ENCODE peak calls at places on chromosome 21, in ten cellular contexts. I is brain microvascular endothelial cell, H is A549, F is cardiac fibroblast, B is body of pancreas, S is IMR-90, U is fibroblast of mammary gland, E is heart left ventricle, V is tibial nerve, L is psoas muscle. Z is an unnamed sample.

GRCh38 chr21:34072145-34073031 is 990 bp upstream of the MRPS6 start:
- DNase-seq in H (no peak), B (peak), V (peak), U (no peak), E (no peak), F (no peak), S (no peak), I (no peak), L (peak), Z (no peak)

GRCh38 chr21:28375708-28376385 is 616.8 kb downstream of the LTN1 start:
- DNase-seq in S (peak), H (no peak), V (no peak), L (no peak), U (peak), I (peak), F (peak), B (no peak), E (no peak), Z (peak)

GRCh38 chr21:14923468-14923867 is 141.3 kb downstream of the NRIP1 start:
- DNase-seq in S (peak), I (no peak), B (no peak), E (no peak), F (peak), U (peak), L (no peak), H (no peak), V (no peak), Z (peak)

GRCh38 chr21:41426656-41427311 is 745 bp downstream of the MX1 start:
- DNase-seq in B (no peak), L (peak), I (no peak), E (peak), U (no peak), V (no peak), H (no peak), S (no peak), F (no peak), Z (no peak)

GRCh38 chr21:31557956-31558838 is 101.3 kb upstream of the SOD1 start:
- DNase-seq in H (no peak), L (peak), V (no peak), S (no peak), B (no peak), E (no peak), F (peak), I (peak), U (no peak), Z (peak)

GRCh38 chr21:31370893-31371652 is 27.0 kb upstream of the TIAM1 start:
- DNase-seq in S (peak), I (no peak), L (no peak), V (no peak), H (no peak), B (no peak), E (no peak), F (peak), U (peak), Z (peak)

GRCh38 chr21:25350056-25350455 is 257.2 kb downstream of the MRPL39 start:
- DNase-seq in U (peak), L (no peak), H (no peak), I (peak), F (peak), E (no peak), B (peak), V (no peak), S (peak), Z (peak)

GRCh38 chr21:34950980-34951379 is 98.1 kb downstream of the RUNX1 start:
- DNase-seq in H (no peak), S (no peak), F (no peak), L (no peak), V (no peak), B (no peak), I (no peak), E (no peak), U (no peak), Z (no peak)

GRCh38 chr21:17729455-17729854 is 89.7 kb downstream of the C21orf91 start:
- DNase-seq in F (no peak), H (no peak), E (no peak), S (no peak), V (no peak), B (no peak), U (no peak), L (no peak), I (no peak), Z (no peak)

GRCh38 chr21:28294046-28294445 is 698.6 kb downstream of the LTN1 start:
- DNase-seq in V (no peak), B (no peak), S (peak), U (peak), E (no peak), F (peak), H (no peak), L (no peak), I (no peak), Z (peak)

GRCh38 chr21:40622531-40622930 is 224.4 kb downstream of the DSCAM start:
- DNase-seq in V (no peak), U (no peak), E (no peak), S (no peak), B (no peak), F (no peak), L (no peak), I (no peak), H (no peak), Z (no peak)

GRCh38 chr21:28805885-28806284 is 186.8 kb downstream of the LTN1 start:
- DNase-seq in S (peak), V (peak), H (no peak), I (peak), E (no peak), F (peak), B (peak), L (no peak), U (peak), Z (peak)

GRCh38 chr21:41142051-41142795 is 25.7 kb upstream of the BACE2 start:
- DNase-seq in U (peak), B (peak), L (peak), H (peak), S (peak), E (peak), F (peak), I (peak), V (peak), Z (peak)

GRCh38 chr21:25735895-25736597 is 1.3 kb downstream of the GABPA start:
- DNase-seq in B (no peak), V (no peak), U (peak), S (peak), F (peak), H (peak), I (peak), L (no peak), E (no peak), Z (peak)

GRCh38 chr21:19510653-19511052 is 1107.1 kb upstream of the TMPRSS15 start:
- DNase-seq in V (no peak), S (no peak), U (no peak), H (no peak), I (no peak), L (no peak), B (no peak), E (no peak), F (no peak), Z (peak)

GRCh38 chr21:34670220-34670961 is 1.6 kb downstream of the CLIC6 start:
- DNase-seq in I (no peak), U (peak), F (no peak), B (no peak), V (no peak), L (peak), E (no peak), H (no peak), S (no peak), Z (no peak)

GRCh38 chr21:36105327-36105842 is 29.5 kb upstream of the CBR3 start:
- DNase-seq in U (no peak), E (no peak), H (no peak), B (no peak), F (no peak), V (no peak), I (no peak), L (no peak), S (no peak), Z (no peak)
- H3K4me3 ChIP-seq in U (peak), E (no peak), H (no peak), B (no peak), F (no peak), V (peak), I (no peak), L (no peak), S (no peak), Z (no peak)

GRCh38 chr21:42562816-42563215 is 49.2 kb downstream of the SLC37A1 start:
- DNase-seq in H (no peak), F (no peak), E (no peak), B (no peak), V (no peak), S (no peak), I (no peak), L (no peak), U (no peak), Z (no peak)
- H3K4me3 ChIP-seq in H (no peak), F (no peak), E (no peak), B (no peak), V (no peak), S (no peak), I (no peak), L (no peak), U (no peak), Z (no peak)

GRCh38 chr21:16570196-16570595 is 840.4 kb downstream of the USP25 start:
- DNase-seq in U (peak), V (no peak), B (no peak), S (peak), I (no peak), F (no peak), H (peak), E (no peak), L (no peak), Z (no peak)
- H3K4me3 ChIP-seq in U (no peak), V (no peak), B (no peak), S (no peak), I (no peak), F (no peak), H (no peak), E (no peak), L (peak), Z (no peak)

GRCh38 chr21:32570456-32570855 is 14.9 kb downstream of the TCP10L start:
- DNase-seq in I (no peak), V (no peak), S (no peak), L (no peak), U (no peak), F (no peak), B (no peak), E (no peak), H (no peak), Z (no peak)
- H3K4me3 ChIP-seq in I (no peak), V (no peak), S (no peak), L (no peak), U (no peak), F (no peak), B (no peak), E (no peak), H (no peak), Z (no peak)

DNA sequence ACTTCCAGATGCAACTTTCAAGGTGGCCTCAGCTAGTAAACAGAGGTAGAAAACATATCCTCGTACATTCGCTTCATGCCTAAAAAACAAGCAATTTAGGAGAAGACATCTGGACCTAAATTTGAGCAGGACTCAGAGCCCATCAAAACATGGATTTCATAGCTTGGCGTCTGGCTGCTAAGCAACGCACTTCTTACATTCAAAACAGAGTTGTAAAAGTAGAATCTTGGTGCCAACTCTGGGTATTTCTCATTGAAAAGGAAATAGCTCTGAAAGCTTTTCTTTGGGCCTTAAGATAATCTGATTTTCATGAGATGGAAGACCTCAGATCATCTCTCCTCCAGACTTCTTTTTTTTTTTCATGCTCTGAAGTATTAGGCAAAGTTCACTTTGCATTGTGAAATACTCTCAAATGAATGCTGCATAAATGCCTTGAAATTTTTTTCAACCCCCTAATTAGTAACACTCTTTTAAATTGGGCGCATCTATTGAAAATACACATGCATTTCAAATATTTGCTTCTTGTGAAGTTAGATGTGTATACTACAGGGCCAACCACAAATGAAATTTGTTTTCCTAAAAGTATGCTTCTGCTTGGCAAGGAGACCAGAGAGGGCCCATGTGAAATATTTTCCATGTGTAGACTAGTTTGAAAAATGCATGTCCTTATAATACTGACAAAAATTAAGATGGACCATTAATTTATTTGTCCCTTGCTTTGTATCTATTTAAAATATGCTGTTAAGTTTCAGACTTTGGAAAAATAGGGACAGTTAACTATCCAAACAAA is 4.2 kb downstream of the ADAMTS5 start:
- DNase-seq in F (peak), S (no peak), H (no peak), U (peak), E (no peak), V (no peak), I (no peak), L (no peak), B (no peak), Z (no peak)
- H3K4me3 ChIP-seq in F (no peak), S (no peak), H (no peak), U (no peak), E (peak), V (no peak), I (no peak), L (peak), B (no peak), Z (no peak)

GRCh38 chr21:44657635-44658183 is at the start of gene KRTAP12-3:
- DNase-seq in B (no peak), L (no peak), V (no peak), I (no peak), E (no peak), F (no peak), H (no peak), U (no peak), S (peak), Z (no peak)
- H3K4me3 ChIP-seq in B (no peak), L (no peak), V (no peak), I (no peak), E (no peak), F (no peak), H (no peak), U (no peak), S (no peak), Z (no peak)

GRCh38 chr21:37348664-37349063 is 17.9 kb upstream of the DYRK1A start:
- DNase-seq in F (no peak), U (no peak), B (no peak), L (no peak), V (no peak), H (peak), S (no peak), I (no peak), E (no peak), Z (no peak)
- H3K4me3 ChIP-seq in F (no peak), U (no peak), B (no peak), L (no peak), V (no peak), H (no peak), S (no peak), I (no peak), E (no peak), Z (no peak)

DNA sequence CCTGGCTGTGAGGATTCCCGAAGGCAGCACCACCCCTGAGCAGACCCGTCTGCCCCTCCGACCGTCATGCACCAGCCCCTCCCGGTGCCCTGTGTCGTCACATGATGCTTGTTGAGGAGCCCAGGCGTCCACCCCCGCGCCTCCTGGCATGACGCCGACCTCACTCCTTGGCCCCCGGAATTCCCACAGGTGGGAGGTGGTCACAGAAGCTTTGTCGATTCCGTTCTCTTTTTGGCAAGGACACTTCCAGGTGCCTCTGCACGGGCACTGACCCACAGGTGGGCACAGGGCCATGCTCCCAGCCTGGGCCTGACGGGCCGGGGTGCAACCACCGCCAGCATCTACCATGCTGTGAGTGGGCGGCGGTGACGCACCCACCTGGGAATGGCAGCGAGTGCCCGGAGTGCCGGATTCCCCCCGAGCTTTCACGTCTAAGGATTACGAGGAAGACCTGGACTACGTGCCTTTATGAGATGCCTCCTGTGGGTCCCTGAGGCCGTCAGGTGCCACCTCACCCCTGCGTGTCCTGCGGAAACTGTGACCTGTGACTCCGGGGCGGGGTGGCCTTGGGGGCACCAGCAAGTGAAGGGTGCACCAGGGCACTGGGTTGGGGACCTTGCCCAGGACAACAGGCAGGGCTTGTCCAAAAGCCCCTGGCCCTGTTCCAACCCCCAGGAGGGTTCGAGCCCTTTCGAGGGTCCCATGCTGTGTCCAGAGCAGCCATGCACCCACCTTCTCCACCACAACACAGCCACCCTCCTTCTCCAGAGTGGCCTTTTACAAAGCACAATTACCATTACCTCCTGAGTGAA is 31.4 kb upstream of the COL6A1 start:
- DNase-seq in U (peak), F (no peak), S (no peak), E (no peak), L (no peak), V (no peak), B (no peak), H (no peak), I (no peak), Z (no peak)
- H3K4me3 ChIP-seq in U (no peak), F (no peak), S (no peak), E (no peak), L (no peak), V (no peak), B (no peak), H (no peak), I (no peak), Z (peak)